ENCODE peak calls at places on chromosomes 4 and X, in five cellular contexts. X, D, E, Z and S are unnamed samples.

GRCh38 chrX:108025954-108026616 is 18.8 kb upstream of the VSIG1 start:
- DNase-seq in X (no peak), D (no peak), E (no peak), Z (no peak), S (peak; percentile 2)

GRCh38 chr4:42786350-42787070 is 106.0 kb upstream of the GRXCR1 start:
- DNase-seq in X (no peak), D (peak; percentile 6), E (no peak), Z (no peak), S (no peak)

GRCh38 chr4:139300431-139301142 is 718 bp upstream of the NAA15 start:
- DNase-seq in X (peak; percentile 44), D (no peak), E (no peak), Z (peak; percentile 86), S (peak; percentile 77)

GRCh38 chr4:11954093-11954492 is 525.4 kb upstream of the HS3ST1 start:
- DNase-seq in X (no peak), D (peak; percentile 17), E (peak; percentile 9), Z (peak; percentile 3), S (peak; percentile 9)

GRCh38 chr4:155809835-155810234 is 51.0 kb downstream of the GUCY1B1 start:
- DNase-seq in X (peak; percentile 80), D (peak; percentile 75), E (peak; percentile 58), Z (peak; percentile 87), S (peak; percentile 91)

GRCh38 chr4:172957216-172957615 is 211.4 kb upstream of the GALNT7 start:
- DNase-seq in X (no peak), D (no peak), E (no peak), Z (no peak), S (no peak)

GRCh38 chr4:119589165-119589564 is 39.4 kb downstream of the PDE5A start:
- DNase-seq in X (no peak), D (no peak), E (no peak), Z (no peak), S (no peak)

GRCh38 chrX:70026112-70026850 is 23.5 kb downstream of the AWAT2 start:
- DNase-seq in X (no peak), D (no peak), E (no peak), Z (no peak), S (no peak)

GRCh38 chrX:105302246-105302645 is 81.8 kb upstream of the TEX13A start:
- DNase-seq in X (no peak), D (no peak), E (no peak), Z (no peak), S (no peak)

GRCh38 chr4:78704981-78705757 is 71.0 kb upstream of the BMP2K start:
- DNase-seq in X (peak; percentile 19), D (no peak), E (no peak), Z (peak; percentile 94), S (peak; percentile 70)

GRCh38 chrX:155389634-155390033 is 7.7 kb downstream of the F8A2 start:
- DNase-seq in X (no peak), D (no peak), E (no peak), Z (no peak), S (no peak)

GRCh38 chr4:147481577-147482109 is 746 bp downstream of the EDNRA start:
- DNase-seq in X (no peak), D (peak; percentile 5), E (peak; percentile 12), Z (peak; percentile 44), S (peak; percentile 37)

GRCh38 chr4:14428125-14428524 is 574.2 kb upstream of the CPEB2 start:
- DNase-seq in X (no peak), D (no peak), E (no peak), Z (no peak), S (no peak)

GRCh38 chr4:124806403-124806802 is 93.9 kb upstream of the ANKRD50 start:
- DNase-seq in X (peak; percentile 43), D (no peak), E (no peak), Z (peak; percentile 23), S (peak; percentile 81)

GRCh38 chr4:178941975-178942374 is 1499.7 kb upstream of the AGA start:
- DNase-seq in X (no peak), D (no peak), E (no peak), Z (no peak), S (no peak)

GRCh38 chr4:122874194-122874593 is 47.6 kb downstream of the FGF2 start:
- DNase-seq in X (peak; percentile 59), D (no peak), E (no peak), Z (peak; percentile 89), S (peak; percentile 82)

GRCh38 chr4:125432078-125432477 is 117.3 kb downstream of the FAT4 start:
- DNase-seq in X (peak; percentile 18), D (peak; percentile 18), E (peak; percentile 46), Z (peak; percentile 7), S (peak; percentile 12)

GRCh38 chr4:147842573-147842972 is 110.7 kb downstream of the ARHGAP10 start:
- DNase-seq in X (peak; percentile 19), D (no peak), E (no peak), Z (peak; percentile 57), S (peak; percentile 87)

GRCh38 chrX:2502668-2503519 is 2.1 kb upstream of the DHRSX start:
- DNase-seq in X (peak; percentile 35), D (peak; percentile 33), E (no peak), Z (peak; percentile 39), S (no peak)

GRCh38 chr4:10554694-10555093 is 97.5 kb upstream of the ZNF518B start:
- DNase-seq in X (peak; percentile 38), D (peak; percentile 71), E (peak; percentile 45), Z (peak; percentile 78), S (peak; percentile 67)

GRCh38 chrX:39782276-39782675 is 315.5 kb downstream of the BCOR start:
- DNase-seq in X (no peak), D (no peak), E (no peak), Z (no peak), S (no peak)

GRCh38 chr4:26000274-26000950 is 86.4 kb downstream of the SMIM20 start:
- DNase-seq in X (no peak), D (no peak), E (no peak), Z (peak; percentile 23), S (peak; percentile 33)